ENCODE peak calls at places on chromosomes 16 and 17, in six cellular contexts. L, O, B, P, N and J are unnamed samples.

GRCh38 chr17:79154446-79154845 is 79.8 kb downstream of the ENGASE start:
- DNase-seq in L (no peak), O (no peak), B (no peak), P (no peak), N (peak; percentile 82), J (no peak)

GRCh38 chr17:48732688-48733629 is 4.4 kb upstream of the HOXB13 start:
- DNase-seq in L (no peak), O (no peak), B (no peak), P (no peak), N (no peak), J (no peak)

GRCh38 chr16:13848795-13849194 is 71.2 kb upstream of the ERCC4 start:
- DNase-seq in L (no peak), O (no peak), B (no peak), P (no peak), N (no peak), J (no peak)

GRCh38 chr16:19431636-19432340 is 14.1 kb downstream of the TMC5 start:
- DNase-seq in L (no peak), O (no peak), B (no peak), P (no peak), N (no peak), J (no peak)

GRCh38 chr17:66673668-66674276 is 161.1 kb upstream of the CACNG5 start:
- DNase-seq in L (peak; percentile 31), O (no peak), B (no peak), P (peak; percentile 69), N (no peak), J (no peak)

GRCh38 chr17:77451894-77452852 is 311.4 kb downstream of the SEC14L1 start:
- DNase-seq in L (no peak), O (no peak), B (no peak), P (peak; percentile 75), N (peak; percentile 76), J (no peak)

GRCh38 chr16:27781195-27781524 is 231.2 kb downstream of the KATNIP start:
- DNase-seq in L (no peak), O (no peak), B (no peak), P (peak; percentile 16), N (peak; percentile 45), J (no peak)

GRCh38 chr16:180101-180920 is at the start of gene HBQ1:
- DNase-seq in L (peak; percentile 23), O (peak; percentile 73), B (peak; percentile 59), P (no peak), N (peak; percentile 17), J (no peak)

GRCh38 chr16:66382171-66382965 is 15.9 kb downstream of the CDH5 start:
- DNase-seq in L (no peak), O (no peak), B (no peak), P (peak; percentile 80), N (no peak), J (no peak)

GRCh38 chr16:24001706-24002105 is 165.9 kb downstream of the PRKCB start:
- DNase-seq in L (no peak), O (no peak), B (no peak), P (no peak), N (no peak), J (no peak)

GRCh38 chr16:51237207-51237606 is 86.1 kb upstream of the SALL1 start:
- DNase-seq in L (no peak), O (no peak), B (no peak), P (no peak), N (no peak), J (peak; percentile 84)

GRCh38 chr17:44004761-44005526 is 522 bp downstream of the NAGS start:
- DNase-seq in L (no peak), O (no peak), B (peak; percentile 53), P (no peak), N (no peak), J (no peak)

GRCh38 chr16:25037632-25038031 is 22.5 kb upstream of the ARHGAP17 start:
- DNase-seq in L (no peak), O (no peak), B (no peak), P (no peak), N (no peak), J (no peak)

GRCh38 chr17:37605813-37606505 is 3.3 kb downstream of the SYNRG start:
- DNase-seq in L (peak; percentile 27), O (no peak), B (peak; percentile 42), P (peak; percentile 43), N (no peak), J (no peak)

GRCh38 chr16:58345574-58346354 is 46.5 kb upstream of the GINS3 start:
- DNase-seq in L (no peak), O (no peak), B (no peak), P (no peak), N (no peak), J (no peak)

GRCh38 chr17:1203111-1203966 is 23.6 kb upstream of the ABR start:
- DNase-seq in L (peak; percentile 50), O (peak; percentile 78), B (peak; percentile 69), P (peak; percentile 50), N (peak; percentile 63), J (no peak)

GRCh38 chr17:1201132-1201702 is 21.4 kb upstream of the ABR start:
- DNase-seq in L (peak; percentile 55), O (no peak), B (peak; percentile 46), P (no peak), N (no peak), J (no peak)

GRCh38 chr17:1200440-1200839 is 20.7 kb upstream of the ABR start:
- DNase-seq in L (no peak), O (no peak), B (no peak), P (no peak), N (no peak), J (no peak)

GRCh38 chr17:1206016-1206787 is 26.4 kb upstream of the ABR start:
- DNase-seq in L (no peak), O (no peak), B (no peak), P (no peak), N (no peak), J (no peak)

GRCh38 chr17:1203967-1204291 is 24.1 kb upstream of the ABR start:
- DNase-seq in L (no peak), O (no peak), B (no peak), P (no peak), N (no peak), J (no peak)
- TF ChIP-seq CTCF in L (no peak), O (no peak), B (no peak), P (no peak), N (peak; percentile 29), J (no peak)

GRCh38 chr16:1392826-1393225 is 21.7 kb downstream of the UNKL start:
- DNase-seq in L (no peak), O (no peak), B (no peak), P (no peak), N (no peak), J (no peak)

GRCh38 chr16:1390239-1390638 is 24.3 kb downstream of the UNKL start:
- DNase-seq in L (no peak), O (no peak), B (no peak), P (no peak), N (no peak), J (no peak)

GRCh38 chr16:1393613-1394176 is 20.8 kb downstream of the UNKL start:
- DNase-seq in L (no peak), O (no peak), B (no peak), P (no peak), N (no peak), J (no peak)

GRCh38 chr16:1385232-1385631 is 29.3 kb downstream of the UNKL start:
- DNase-seq in L (no peak), O (no peak), B (no peak), P (no peak), N (no peak), J (no peak)

GRCh38 chr16:1389762-1390161 is 24.7 kb downstream of the UNKL start:
- DNase-seq in L (no peak), O (no peak), B (no peak), P (no peak), N (no peak), J (no peak)
- TF ChIP-seq CTCF in L (no peak), O (no peak), B (no peak), P (no peak), N (no peak), J (no peak)

GRCh38 chr16:20773679-20774078 is 9.9 kb downstream of the ACSM3 start:
- DNase-seq in L (no peak), O (no peak), B (no peak), P (no peak), N (no peak), J (no peak)

DNA sequence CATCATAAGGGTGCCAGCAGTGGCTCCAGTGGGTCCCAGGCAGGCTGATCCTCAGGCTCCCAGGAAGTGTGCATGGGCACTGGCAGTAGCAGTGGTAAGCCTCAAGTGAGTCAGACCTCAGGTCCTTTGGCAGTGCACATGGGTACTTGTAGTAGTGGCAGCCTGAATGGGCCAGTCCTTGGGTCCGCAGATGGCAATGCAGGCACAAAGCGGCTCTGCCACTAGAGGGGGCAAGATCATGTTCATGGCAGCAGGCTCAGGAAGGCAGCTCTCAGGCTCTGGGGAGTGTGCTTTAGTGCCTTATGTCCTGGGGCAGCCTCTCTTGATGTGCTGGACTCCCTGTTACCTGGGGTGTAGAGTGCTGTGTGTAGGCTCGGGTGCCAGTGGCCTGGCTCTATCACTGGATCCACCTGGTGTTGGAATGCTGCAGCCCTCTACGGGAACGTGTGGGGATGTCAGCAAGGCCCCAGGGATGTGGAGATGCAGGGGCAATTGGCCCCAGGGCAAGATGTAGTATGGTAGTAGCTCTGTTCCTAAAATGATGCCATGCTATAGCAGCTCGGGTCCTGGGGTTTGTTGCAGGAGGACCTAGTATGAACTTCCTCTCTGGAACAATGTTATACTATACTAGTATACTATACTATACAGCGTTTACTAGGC is 11.0 kb downstream of the ACSM3 start:
- DNase-seq in L (peak; percentile 31), O (peak; percentile 65), B (peak; percentile 44), P (peak; percentile 62), N (peak; percentile 37), J (no peak)
- TF ChIP-seq CTCF in L (peak; percentile 36), O (peak; percentile 67), B (peak; percentile 65), P (peak; percentile 79), N (peak; percentile 69), J (no peak)

GRCh38 chr16:84893467-84893848 is 73.7 kb downstream of the CRISPLD2 start:
- DNase-seq in L (no peak), O (no peak), B (no peak), P (no peak), N (no peak), J (no peak)

GRCh38 chr16:84895016-84895415 is 75.2 kb downstream of the CRISPLD2 start:
- DNase-seq in L (no peak), O (no peak), B (no peak), P (no peak), N (no peak), J (no peak)

GRCh38 chr16:84892097-84892496 is 72.3 kb downstream of the CRISPLD2 start:
- DNase-seq in L (no peak), O (no peak), B (no peak), P (no peak), N (no peak), J (no peak)

GRCh38 chr16:84891149-84891795 is 71.5 kb downstream of the CRISPLD2 start:
- DNase-seq in L (no peak), O (no peak), B (no peak), P (no peak), N (no peak), J (no peak)

DNA sequence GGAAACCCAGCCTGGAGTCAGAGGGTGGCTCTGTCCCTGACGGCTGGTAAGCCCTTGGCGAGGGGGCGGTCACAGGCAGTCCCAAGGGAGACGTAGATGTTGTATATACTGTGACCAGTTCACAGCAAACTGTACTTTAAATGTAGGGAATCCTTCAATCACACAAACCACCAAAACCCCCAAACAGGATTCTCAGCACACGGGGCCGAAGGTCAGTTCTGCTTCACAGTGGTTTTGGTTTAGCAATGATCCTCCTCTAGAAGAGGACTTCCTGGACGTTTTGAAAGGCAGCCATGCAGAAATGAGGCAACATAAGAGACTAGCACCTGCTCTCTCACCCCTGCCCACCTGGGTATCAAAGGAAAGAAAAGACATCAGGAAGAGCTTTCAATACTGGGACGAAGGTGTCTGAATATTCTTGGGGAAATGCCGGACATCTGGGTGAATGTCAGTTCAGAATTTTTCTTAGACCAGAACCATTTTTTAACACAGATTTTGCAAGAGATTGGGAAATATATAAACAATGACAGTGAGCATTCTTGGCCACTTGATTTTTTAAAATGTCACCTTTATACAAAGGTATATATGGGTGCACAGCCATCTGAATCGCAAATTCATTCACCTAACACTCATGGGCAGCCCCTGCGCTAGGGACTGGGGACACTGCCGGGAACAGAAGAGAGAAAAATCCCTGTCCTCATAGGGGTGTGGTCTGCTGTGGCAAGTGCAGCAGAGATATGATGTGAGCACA is 74.2 kb downstream of the CRISPLD2 start:
- DNase-seq in L (no peak), O (peak; percentile 54), B (no peak), P (no peak), N (no peak), J (no peak)
- TF ChIP-seq CTCF in L (no peak), O (no peak), B (no peak), P (no peak), N (no peak), J (no peak)